ENCODE peak calls at places on chromosomes 4 and X, in four cellular contexts. One of them, this sample, is unnamed.
A peak's percentile ranks its signal among the peaks of the same experiment; 100 is the strongest.

GRCh38 chr4:41360214-41360910 is 103.6 kb downstream of the UCHL1 start:
- DNase-seq in BJ: no peak
- DNase-seq in cardiac muscle cell: peak; percentile 61
- DNase-seq in lower leg skin: peak; percentile 91
- DNase-seq in this sample: no peak

GRCh38 chr4:1047976-1048780 is 36.8 kb downstream of the FGFRL1 start:
- DNase-seq in BJ: no peak
- DNase-seq in cardiac muscle cell: no peak
- DNase-seq in lower leg skin: no peak
- DNase-seq in this sample: no peak

GRCh38 chr4:112509243-112510190 is 6.5 kb downstream of the NEUROG2 start:
- DNase-seq in BJ: no peak
- DNase-seq in cardiac muscle cell: no peak
- DNase-seq in lower leg skin: no peak
- DNase-seq in this sample: no peak

GRCh38 chrX:11446331-11446730 is 153.1 kb downstream of the AMELX start:
- DNase-seq in BJ: peak; percentile 31
- DNase-seq in cardiac muscle cell: peak; percentile 76
- DNase-seq in lower leg skin: no peak
- DNase-seq in this sample: no peak

GRCh38 chr4:111689214-111689613 is 456.0 kb upstream of the FAM241A start:
- DNase-seq in BJ: peak; percentile 73
- DNase-seq in cardiac muscle cell: peak; percentile 68
- DNase-seq in lower leg skin: no peak
- DNase-seq in this sample: peak; percentile 47

GRCh38 chr4:19159874-19160273 is 1091.8 kb upstream of the SLIT2 start:
- DNase-seq in BJ: no peak
- DNase-seq in cardiac muscle cell: no peak
- DNase-seq in lower leg skin: no peak
- DNase-seq in this sample: no peak

GRCh38 chr4:109079177-109079576 is 223.3 kb downstream of the COL25A1 start:
- DNase-seq in BJ: no peak
- DNase-seq in cardiac muscle cell: no peak
- DNase-seq in lower leg skin: no peak
- DNase-seq in this sample: no peak

GRCh38 chrX:153897899-153898298 is 6.6 kb upstream of the AVPR2 start:
- DNase-seq in BJ: no peak
- DNase-seq in cardiac muscle cell: no peak
- DNase-seq in lower leg skin: no peak
- DNase-seq in this sample: no peak

GRCh38 chr4:111399523-111400135 is 745.6 kb upstream of the FAM241A start:
- DNase-seq in BJ: no peak
- DNase-seq in cardiac muscle cell: no peak
- DNase-seq in lower leg skin: peak; percentile 50
- DNase-seq in this sample: no peak

GRCh38 chr4:33780952-33781655 is 2463.2 kb downstream of the ARAP2 start:
- DNase-seq in BJ: peak; percentile 29
- DNase-seq in cardiac muscle cell: peak; percentile 51
- DNase-seq in lower leg skin: no peak
- DNase-seq in this sample: no peak

GRCh38 chr4:73721419-73721818 is 18.9 kb upstream of the CXCL8 start:
- DNase-seq in BJ: no peak
- DNase-seq in cardiac muscle cell: peak; percentile 93
- DNase-seq in lower leg skin: no peak
- DNase-seq in this sample: peak; percentile 53

GRCh38 chrX:48472225-48472624 is 2.2 kb upstream of the SLC38A5 start:
- DNase-seq in BJ: no peak
- DNase-seq in cardiac muscle cell: no peak
- DNase-seq in lower leg skin: no peak
- DNase-seq in this sample: no peak

GRCh38 chr4:43564601-43565000 is 672.1 kb downstream of the GRXCR1 start:
- DNase-seq in BJ: no peak
- DNase-seq in cardiac muscle cell: no peak
- DNase-seq in lower leg skin: no peak
- DNase-seq in this sample: no peak

GRCh38 chr4:87029356-87029755 is 94.5 kb downstream of the AFF1 start:
- DNase-seq in BJ: no peak
- DNase-seq in cardiac muscle cell: no peak
- DNase-seq in lower leg skin: no peak
- DNase-seq in this sample: no peak
- TF ChIP-seq CTCF in BJ: no peak
- TF ChIP-seq CTCF in cardiac muscle cell: no peak
- TF ChIP-seq CTCF in lower leg skin: no peak
- TF ChIP-seq CTCF in this sample: no peak

GRCh38 chr4:72564789-72565188 is 4.2 kb downstream of the ADAMTS3 start:
- DNase-seq in BJ: no peak
- DNase-seq in cardiac muscle cell: no peak
- DNase-seq in lower leg skin: no peak
- DNase-seq in this sample: no peak

GRCh38 chr4:72566573-72566972 is 2.4 kb downstream of the ADAMTS3 start:
- DNase-seq in BJ: no peak
- DNase-seq in cardiac muscle cell: peak; percentile 11
- DNase-seq in lower leg skin: no peak
- DNase-seq in this sample: no peak

GRCh38 chr4:72568959-72569718 is at the start of gene ADAMTS3:
- DNase-seq in BJ: no peak
- DNase-seq in cardiac muscle cell: peak; percentile 86
- DNase-seq in lower leg skin: peak; percentile 88
- DNase-seq in this sample: no peak

GRCh38 chr4:72567821-72568620 is 1.0 kb downstream of the ADAMTS3 start:
- DNase-seq in BJ: peak; percentile 17
- DNase-seq in cardiac muscle cell: peak; percentile 93
- DNase-seq in lower leg skin: peak; percentile 92
- DNase-seq in this sample: peak; percentile 64

DNA sequence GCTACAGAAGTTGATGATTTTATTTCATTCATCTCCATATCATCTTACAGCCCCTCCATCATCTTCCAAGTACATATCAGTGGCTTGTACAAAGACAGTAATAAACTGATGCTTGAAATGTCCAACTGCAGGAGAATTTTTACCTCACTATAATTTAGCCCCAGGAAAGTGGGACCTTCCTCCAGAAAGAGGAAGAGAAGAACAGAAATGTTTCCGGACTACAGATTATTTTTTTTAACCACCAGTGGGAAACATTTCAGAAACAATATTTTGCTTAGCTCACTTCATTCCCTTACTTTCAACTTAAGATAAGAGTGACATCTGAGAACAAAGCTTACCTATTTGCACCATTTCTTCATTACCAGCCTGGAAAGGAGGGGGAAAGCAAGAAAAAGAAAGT is 2.0 kb downstream of the ADAMTS3 start:
- DNase-seq in BJ: no peak
- DNase-seq in cardiac muscle cell: no peak
- DNase-seq in lower leg skin: no peak
- DNase-seq in this sample: no peak
- H3K4me3 ChIP-seq in BJ: no peak overlapping the region
- H3K4me3 ChIP-seq in cardiac muscle cell: peak overlapping the region; percentile 80
- H3K4me3 ChIP-seq in lower leg skin: no peak overlapping the region
- H3K4me3 ChIP-seq in this sample: peak overlapping the region; percentile 75

GRCh38 chr4:7237863-7238262 is 45.5 kb downstream of the SORCS2 start:
- DNase-seq in BJ: no peak
- DNase-seq in cardiac muscle cell: no peak
- DNase-seq in lower leg skin: no peak
- DNase-seq in this sample: no peak

GRCh38 chr4:7236847-7237246 is 44.5 kb downstream of the SORCS2 start:
- DNase-seq in BJ: no peak
- DNase-seq in cardiac muscle cell: peak; percentile 46
- DNase-seq in lower leg skin: no peak
- DNase-seq in this sample: no peak

GRCh38 chr4:7239101-7239820 is 46.9 kb downstream of the SORCS2 start:
- DNase-seq in BJ: no peak
- DNase-seq in cardiac muscle cell: no peak
- DNase-seq in lower leg skin: no peak
- DNase-seq in this sample: no peak

GRCh38 chr4:7239844-7240243 is 47.5 kb downstream of the SORCS2 start:
- DNase-seq in BJ: no peak
- DNase-seq in cardiac muscle cell: no peak
- DNase-seq in lower leg skin: no peak
- DNase-seq in this sample: no peak

DNA sequence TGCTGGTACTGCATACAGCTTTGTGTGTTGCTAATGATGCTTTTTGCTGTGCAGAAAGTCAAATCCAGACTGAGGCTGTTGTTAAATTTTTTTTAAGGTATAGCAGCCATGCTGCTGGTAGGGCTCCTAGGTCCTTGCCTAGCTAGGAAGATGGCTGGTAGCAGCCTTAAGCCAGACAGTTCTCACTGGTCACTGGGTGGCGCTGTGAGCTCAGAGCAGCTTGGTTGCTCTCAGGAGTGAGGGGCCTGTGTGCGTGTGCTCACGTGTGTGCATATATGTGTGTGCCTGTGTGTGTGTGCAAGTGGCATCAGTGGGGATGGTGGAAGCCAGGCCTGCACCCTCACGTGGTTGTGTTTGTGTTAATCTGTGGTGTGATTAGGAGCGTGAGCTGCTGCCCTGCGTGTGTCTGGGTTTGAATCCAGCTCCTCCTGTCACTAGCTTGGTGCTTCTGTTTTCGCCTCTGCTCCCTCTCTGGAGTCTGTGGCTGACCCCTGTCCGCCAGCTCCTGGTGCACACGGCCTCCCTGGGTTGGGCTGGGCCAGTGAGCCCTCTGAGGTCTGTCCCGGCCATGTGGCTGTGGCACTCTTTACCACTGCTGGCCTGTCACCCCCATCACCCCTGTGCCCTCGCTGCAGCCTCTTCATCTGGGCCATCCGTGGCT is 46.1 kb downstream of the SORCS2 start:
- DNase-seq in BJ: no peak
- DNase-seq in cardiac muscle cell: no peak
- DNase-seq in lower leg skin: no peak
- DNase-seq in this sample: no peak
- TF ChIP-seq CTCF in BJ: peak; percentile 21
- TF ChIP-seq CTCF in cardiac muscle cell: no peak
- TF ChIP-seq CTCF in lower leg skin: no peak
- TF ChIP-seq CTCF in this sample: peak; percentile 33

DNA sequence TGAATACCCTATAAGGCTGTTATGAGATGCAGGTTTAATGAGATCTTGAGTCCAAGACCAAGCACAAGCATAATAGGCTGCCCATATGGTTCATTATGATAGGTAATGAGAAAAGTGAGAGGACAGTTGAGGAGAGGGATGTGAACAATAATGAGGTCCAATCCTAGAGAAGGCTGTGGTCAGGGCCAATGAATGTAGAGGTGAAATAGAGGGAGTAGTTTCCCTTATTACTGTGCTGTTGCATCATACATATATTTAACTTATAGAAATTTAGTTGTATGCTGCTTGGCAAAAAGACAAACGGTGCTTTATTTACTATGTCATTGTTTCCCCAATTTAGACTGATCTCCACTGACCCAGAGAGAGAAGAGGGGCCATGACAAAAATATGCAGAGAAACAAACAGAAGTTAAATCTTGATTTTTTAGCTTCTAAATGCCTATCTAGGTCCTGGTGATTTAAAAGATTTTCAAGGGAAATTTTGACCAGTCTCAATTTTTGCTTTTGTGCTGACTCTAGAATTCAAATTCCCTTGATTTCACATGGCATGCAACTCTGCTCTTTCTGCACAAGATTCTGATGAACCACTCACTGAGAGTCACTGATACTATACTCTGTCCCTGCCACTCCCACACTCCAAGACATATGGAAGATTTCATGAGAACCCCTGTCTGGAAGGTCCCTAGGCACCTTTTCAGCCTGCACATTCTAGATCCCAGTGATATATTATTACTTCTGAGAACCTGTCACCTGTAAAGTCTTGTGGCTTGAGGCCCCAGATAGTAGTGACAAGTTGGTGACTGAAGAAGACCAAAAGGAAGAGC is 159.7 kb downstream of the VSIG4 start:
- DNase-seq in BJ: no peak
- DNase-seq in cardiac muscle cell: no peak
- DNase-seq in lower leg skin: no peak
- DNase-seq in this sample: no peak
- H3K4me3 ChIP-seq in BJ: no peak overlapping the region
- H3K4me3 ChIP-seq in cardiac muscle cell: no peak overlapping the region
- H3K4me3 ChIP-seq in lower leg skin: no peak overlapping the region
- H3K4me3 ChIP-seq in this sample: no peak overlapping the region

DNA sequence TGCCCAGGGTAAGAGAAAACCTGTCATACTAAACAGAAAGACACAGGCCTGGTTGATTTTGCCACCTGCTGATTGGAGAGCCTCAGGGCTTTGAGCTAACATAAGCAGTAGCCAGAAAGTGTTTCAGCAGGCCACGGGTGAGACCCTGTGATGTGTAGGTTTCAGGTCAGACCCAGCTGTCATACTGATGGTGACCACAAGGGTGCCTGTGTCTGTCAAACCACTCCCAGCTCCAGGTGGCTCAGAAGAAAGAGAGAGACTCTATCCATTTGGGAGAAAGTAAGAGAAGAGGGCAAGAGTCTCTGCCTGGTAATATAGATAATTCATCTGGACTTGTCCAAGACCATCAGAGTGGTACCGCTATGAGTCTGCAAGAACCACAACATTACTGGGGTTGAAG is 72.8 kb upstream of the NLRP2B start:
- DNase-seq in BJ: no peak
- DNase-seq in cardiac muscle cell: no peak
- DNase-seq in lower leg skin: no peak
- DNase-seq in this sample: no peak
- TF ChIP-seq CTCF in BJ: no peak
- TF ChIP-seq CTCF in cardiac muscle cell: no peak
- TF ChIP-seq CTCF in lower leg skin: no peak
- TF ChIP-seq CTCF in this sample: no peak